ENCODE peak calls at places on chromosome 7, in ten cellular contexts. Y is cardiac fibroblast; U is transverse colon; J is astrocyte; O is NCI-H1105; W is foreskin fibroblast; D is ACHN; B is stimulated activated CD4-positive, alpha-beta T cell treated with anti-CD3 and anti-CD28 coated beads, Interleukin-2, amount 100 ng/mL, for 4 hours; I is fibroblast of lung; A is T-helper 17 cell. N is an unnamed sample.

GRCh38 chr7:82156938-82157337 is 286.6 kb downstream of the CACNA2D1 start:
- DNase-seq in Y (no peak), U (no peak), J (peak), O (no peak), W (peak), D (no peak), B (no peak), I (peak), A (no peak), N (no peak)

GRCh38 chr7:132390705-132391104 is 185.6 kb downstream of the PLXNA4 start:
- DNase-seq in Y (peak), U (no peak), J (peak), O (no peak), W (peak), D (no peak), B (no peak), I (peak), A (no peak), N (no peak)

GRCh38 chr7:135326636-135327280 is 93.1 kb downstream of the STRA8 start:
- DNase-seq in Y (peak), U (no peak), J (peak), O (peak), W (peak), D (peak), B (no peak), I (peak), A (no peak), N (no peak)

GRCh38 chr7:123770378-123770777 is 21.6 kb upstream of the WASL start:
- DNase-seq in Y (peak), U (no peak), J (peak), O (no peak), W (peak), D (peak), B (no peak), I (peak), A (no peak), N (no peak)

GRCh38 chr7:100830396-100830795 is 3.1 kb upstream of the EPHB4 start:
- DNase-seq in Y (no peak), U (no peak), J (no peak), O (no peak), W (no peak), D (no peak), B (no peak), I (no peak), A (no peak), N (no peak)

GRCh38 chr7:66679633-66679980 is 50.9 kb downstream of the KCTD7 start:
- DNase-seq in Y (no peak), U (no peak), J (no peak), O (no peak), W (no peak), D (no peak), B (no peak), I (no peak), A (no peak), N (no peak)

GRCh38 chr7:99707096-99707495 is 27.3 kb upstream of the CYP3A5 start:
- DNase-seq in Y (peak), U (no peak), J (peak), O (no peak), W (peak), D (no peak), B (no peak), I (peak), A (no peak), N (no peak)

GRCh38 chr7:119377-120163 is 72.8 kb upstream of the FAM20C start:
- DNase-seq in Y (no peak), U (peak), J (no peak), O (no peak), W (peak), D (no peak), B (no peak), I (no peak), A (no peak), N (no peak)

GRCh38 chr7:103941978-103942377 is 47.5 kb downstream of the RELN start:
- DNase-seq in Y (no peak), U (no peak), J (no peak), O (no peak), W (no peak), D (no peak), B (no peak), I (no peak), A (no peak), N (no peak)

GRCh38 chr7:133513608-133514007 is 260.7 kb downstream of the EXOC4 start:
- DNase-seq in Y (peak), U (no peak), J (peak), O (no peak), W (peak), D (no peak), B (no peak), I (peak), A (no peak), N (no peak)

GRCh38 chr7:104327534-104327933 is 869 bp upstream of the LHFPL3 start:
- DNase-seq in Y (no peak), U (no peak), J (no peak), O (no peak), W (no peak), D (no peak), B (no peak), I (no peak), A (no peak), N (no peak)

GRCh38 chr7:92747041-92747835 is 89.1 kb downstream of the CDK6 start:
- DNase-seq in Y (peak), U (no peak), J (peak), O (no peak), W (no peak), D (peak), B (no peak), I (peak), A (no peak), N (no peak)

GRCh38 chr7:66379761-66380160 is 174.6 kb downstream of the TPST1 start:
- DNase-seq in Y (peak), U (no peak), J (peak), O (no peak), W (peak), D (no peak), B (no peak), I (peak), A (no peak), N (no peak)

GRCh38 chr7:127702938-127703337 is 50.9 kb downstream of the SND1 start:
- DNase-seq in Y (no peak), U (no peak), J (no peak), O (no peak), W (no peak), D (no peak), B (no peak), I (no peak), A (no peak), N (no peak)

GRCh38 chr7:30142710-30143109 is 7.9 kb downstream of the MTURN start:
- DNase-seq in Y (peak), U (peak), J (peak), O (no peak), W (peak), D (peak), B (no peak), I (peak), A (no peak), N (no peak)

GRCh38 chr7:29143698-29144203 is 2.6 kb downstream of the CPVL start:
- DNase-seq in Y (no peak), U (no peak), J (no peak), O (no peak), W (no peak), D (no peak), B (no peak), I (no peak), A (no peak), N (no peak)

GRCh38 chr7:41931263-41931646 is 228.4 kb upstream of the INHBA start:
- DNase-seq in Y (no peak), U (no peak), J (no peak), O (no peak), W (no peak), D (no peak), B (no peak), I (no peak), A (no peak), N (no peak)

GRCh38 chr7:112398534-112398933 is 51.7 kb upstream of the IFRD1 start:
- DNase-seq in Y (no peak), U (no peak), J (no peak), O (no peak), W (no peak), D (no peak), B (no peak), I (no peak), A (no peak), N (no peak)

GRCh38 chr7:101138149-101138870 is 11.4 kb downstream of the SERPINE1 start:
- DNase-seq in Y (peak), U (peak), J (peak), O (peak), W (peak), D (peak), B (peak), I (peak), A (peak), N (peak)

GRCh38 chr7:42143605-42144252 is 93.3 kb downstream of the GLI3 start:
- DNase-seq in Y (peak), U (no peak), J (peak), O (no peak), W (peak), D (no peak), B (no peak), I (peak), A (no peak), N (no peak)

GRCh38 chr7:137096607-137097006 is 228.2 kb downstream of the CHRM2 start:
- DNase-seq in Y (no peak), U (no peak), J (peak), O (no peak), W (peak), D (no peak), B (no peak), I (peak), A (no peak), N (no peak)

GRCh38 chr7:25594122-25594521 is 365.8 kb upstream of the NPVF start:
- DNase-seq in Y (no peak), U (no peak), J (no peak), O (no peak), W (no peak), D (no peak), B (no peak), I (no peak), A (no peak), N (no peak)

GRCh38 chr7:133796778-133797177 is 330.4 kb upstream of the LRGUK start:
- DNase-seq in Y (no peak), U (no peak), J (no peak), O (no peak), W (no peak), D (no peak), B (no peak), I (no peak), A (no peak), N (no peak)

N was measured in activated CD4-positive, alpha-beta memory T cell treated with anti-CD3 and anti-CD28 coated beads, Interleukin-2, amount 10 ng/mL, durations not matched to agents 7 days and 5 days.